ENCODE peak calls at places on chromosomes 2 and 18, in five cellular contexts. I, F, E, C and Y are unnamed samples.

GRCh38 chr2:240507060-240507777 is 50.6 kb downstream of the ANKMY1 start:
- DNase-seq in C (no peak), I (no peak), E (no peak), F (no peak), Y (no peak)

GRCh38 chr18:44859263-44859662 is 178.6 kb downstream of the SETBP1 start:
- DNase-seq in C (no peak), F (no peak), I (no peak), E (no peak), Y (no peak)

GRCh38 chr18:24244698-24245097 is 105.8 kb downstream of the CABYR start:
- DNase-seq in I (no peak), F (no peak), E (no peak), C (no peak), Y (no peak)

GRCh38 chr2:105803337-105803736 is 58.6 kb downstream of the NCK2 start:
- DNase-seq in C (no peak), I (no peak), E (no peak), F (no peak), Y (no peak)

GRCh38 chr2:9846554-9846953 is 3.3 kb downstream of the TAF1B start:
- DNase-seq in I (no peak), F (no peak), E (no peak), C (no peak), Y (no peak)

GRCh38 chr2:103445356-103445755 is 683.5 kb downstream of the TMEM182 start:
- DNase-seq in F (no peak), E (peak), I (no peak), C (no peak), Y (no peak)

GRCh38 chr18:79677840-79678239 is 1.8 kb upstream of the CTDP1 start:
- DNase-seq in C (no peak), F (no peak), E (no peak), I (no peak), Y (no peak)

GRCh38 chr2:26648516-26648915 is 7.3 kb upstream of the CIB4 start:
- DNase-seq in F (no peak), C (no peak), E (no peak), I (no peak), Y (no peak)

GRCh38 chr2:237011196-237011595 is 74.5 kb upstream of the COPS8 start:
- DNase-seq in F (no peak), C (no peak), I (no peak), E (no peak), Y (no peak)

GRCh38 chr2:158502984-158503383 is 46.2 kb downstream of the PKP4 start:
- DNase-seq in C (no peak), E (no peak), I (no peak), F (no peak), Y (no peak)

GRCh38 chr2:100895402-100895801 is 75.5 kb downstream of the NPAS2 start:
- DNase-seq in C (no peak), F (peak), I (no peak), E (peak), Y (peak)

GRCh38 chr2:28545590-28546195 is 49.8 kb downstream of the PLB1 start:
- DNase-seq in I (no peak), F (no peak), E (no peak), C (peak), Y (no peak)

GRCh38 chr2:53715568-53715967 is 52.0 kb upstream of the CHAC2 start:
- DNase-seq in E (no peak), C (no peak), I (no peak), F (no peak), Y (no peak)

GRCh38 chr2:43174368-43175186 is 51.8 kb downstream of the ZFP36L2 start:
- DNase-seq in I (no peak), E (peak), C (peak), F (no peak), Y (no peak)

GRCh38 chr2:195732569-195732968 is 75.5 kb downstream of the SLC39A10 start:
- DNase-seq in C (no peak), I (no peak), F (no peak), E (no peak), Y (no peak)

GRCh38 chr2:98769784-98770183 is 38.9 kb upstream of the MGAT4A start:
- DNase-seq in F (no peak), C (peak), E (no peak), I (no peak), Y (peak)

GRCh38 chr2:211455225-211455841 is 898.9 kb downstream of the CPS1 start:
- DNase-seq in I (peak), E (peak), F (peak), C (no peak), Y (peak)